ENCODE peak calls at places on chromosomes 5 and 9, in seven cellular contexts. One of them, this sample, is unnamed.

GRCh38 chr5:141701341-141702119 is 19.5 kb upstream of the ARAP3 start:
- DNase-seq in PC-3: no peak
- DNase-seq in cardiac muscle cell: no peak
- DNase-seq in HFFc6: no peak
- DNase-seq in GM13976: peak; percentile 61
- DNase-seq in HCT116: no peak
- DNase-seq in activated CD8-positive, alpha-beta T cell treated with anti-CD3 and anti-CD28 coated beads for 36 hours: peak; percentile 47
- DNase-seq in this sample: peak; percentile 54

GRCh38 chr5:97544279-97545077 is 361.4 kb upstream of the RIOK2 start:
- DNase-seq in HCT116: no peak
- DNase-seq in activated CD8-positive, alpha-beta T cell treated with anti-CD3 and anti-CD28 coated beads for 36 hours: no peak
- DNase-seq in PC-3: no peak
- DNase-seq in GM13976: no peak
- DNase-seq in cardiac muscle cell: no peak
- DNase-seq in HFFc6: no peak
- DNase-seq in this sample: no peak

GRCh38 chr5:55418994-55419991 is 111.5 kb downstream of the MTREX start:
- DNase-seq in cardiac muscle cell: peak; percentile 49
- DNase-seq in HFFc6: peak; percentile 63
- DNase-seq in PC-3: no peak
- DNase-seq in activated CD8-positive, alpha-beta T cell treated with anti-CD3 and anti-CD28 coated beads for 36 hours: no peak
- DNase-seq in GM13976: no peak
- DNase-seq in HCT116: no peak
- DNase-seq in this sample: no peak

GRCh38 chr5:43121565-43122484 is 1.1 kb downstream of the ZNF131 start:
- DNase-seq in PC-3: peak; percentile 46
- DNase-seq in cardiac muscle cell: peak; percentile 51
- DNase-seq in HCT116: no peak
- DNase-seq in GM13976: peak; percentile 41
- DNase-seq in HFFc6: peak; percentile 65
- DNase-seq in activated CD8-positive, alpha-beta T cell treated with anti-CD3 and anti-CD28 coated beads for 36 hours: peak; percentile 25
- DNase-seq in this sample: peak; percentile 32

GRCh38 chr5:148228392-148228984 is 9.8 kb upstream of the MARCOL start:
- DNase-seq in HFFc6: no peak
- DNase-seq in HCT116: no peak
- DNase-seq in GM13976: no peak
- DNase-seq in activated CD8-positive, alpha-beta T cell treated with anti-CD3 and anti-CD28 coated beads for 36 hours: no peak
- DNase-seq in PC-3: no peak
- DNase-seq in cardiac muscle cell: no peak
- DNase-seq in this sample: no peak

GRCh38 chr9:1208185-1208584 is 158.0 kb downstream of the DMRT2 start:
- DNase-seq in cardiac muscle cell: peak; percentile 31
- DNase-seq in PC-3: peak; percentile 38
- DNase-seq in HCT116: no peak
- DNase-seq in activated CD8-positive, alpha-beta T cell treated with anti-CD3 and anti-CD28 coated beads for 36 hours: no peak
- DNase-seq in GM13976: no peak
- DNase-seq in HFFc6: peak; percentile 65
- DNase-seq in this sample: no peak

GRCh38 chr5:169706758-169707450 is 69.8 kb downstream of the DOCK2 start:
- DNase-seq in cardiac muscle cell: peak; percentile 47
- DNase-seq in PC-3: peak; percentile 78
- DNase-seq in HCT116: no peak
- DNase-seq in GM13976: no peak
- DNase-seq in activated CD8-positive, alpha-beta T cell treated with anti-CD3 and anti-CD28 coated beads for 36 hours: peak; percentile 7
- DNase-seq in HFFc6: peak; percentile 83
- DNase-seq in this sample: no peak

GRCh38 chr9:21836437-21837161 is 34.2 kb downstream of the MTAP start:
- DNase-seq in activated CD8-positive, alpha-beta T cell treated with anti-CD3 and anti-CD28 coated beads for 36 hours: no peak
- DNase-seq in HCT116: peak; percentile 94
- DNase-seq in cardiac muscle cell: peak; percentile 95
- DNase-seq in PC-3: peak; percentile 97
- DNase-seq in GM13976: no peak
- DNase-seq in HFFc6: peak; percentile 99
- DNase-seq in this sample: no peak

GRCh38 chr5:1536298-1537165 is 12.8 kb upstream of the LPCAT1 start:
- DNase-seq in PC-3: no peak
- DNase-seq in HFFc6: peak; percentile 19
- DNase-seq in HCT116: no peak
- DNase-seq in GM13976: peak; percentile 79
- DNase-seq in activated CD8-positive, alpha-beta T cell treated with anti-CD3 and anti-CD28 coated beads for 36 hours: peak; percentile 88
- DNase-seq in cardiac muscle cell: peak; percentile 19
- DNase-seq in this sample: peak; percentile 82

GRCh38 chr9:90810686-90811085 is 9.1 kb downstream of the SYK start:
- DNase-seq in cardiac muscle cell: no peak
- DNase-seq in GM13976: no peak
- DNase-seq in HCT116: no peak
- DNase-seq in HFFc6: no peak
- DNase-seq in activated CD8-positive, alpha-beta T cell treated with anti-CD3 and anti-CD28 coated beads for 36 hours: no peak
- DNase-seq in PC-3: no peak
- DNase-seq in this sample: no peak

GRCh38 chr9:107750741-107751521 is 261.4 kb upstream of the KLF4 start:
- DNase-seq in HFFc6: peak; percentile 98
- DNase-seq in PC-3: peak; percentile 91
- DNase-seq in cardiac muscle cell: peak; percentile 98
- DNase-seq in activated CD8-positive, alpha-beta T cell treated with anti-CD3 and anti-CD28 coated beads for 36 hours: no peak
- DNase-seq in HCT116: peak; percentile 81
- DNase-seq in GM13976: no peak
- DNase-seq in this sample: no peak

GRCh38 chr5:151223447-151224264 is at the start of gene CCDC69:
- DNase-seq in activated CD8-positive, alpha-beta T cell treated with anti-CD3 and anti-CD28 coated beads for 36 hours: peak; percentile 75
- DNase-seq in cardiac muscle cell: peak; percentile 79
- DNase-seq in HFFc6: peak; percentile 48
- DNase-seq in GM13976: peak; percentile 85
- DNase-seq in PC-3: peak; percentile 77
- DNase-seq in HCT116: peak; percentile 53
- DNase-seq in this sample: peak; percentile 76

GRCh38 chr5:143985832-143986485 is 174.0 kb downstream of the HMHB1 start:
- DNase-seq in PC-3: peak; percentile 77
- DNase-seq in activated CD8-positive, alpha-beta T cell treated with anti-CD3 and anti-CD28 coated beads for 36 hours: no peak
- DNase-seq in GM13976: no peak
- DNase-seq in cardiac muscle cell: peak; percentile 51
- DNase-seq in HCT116: no peak
- DNase-seq in HFFc6: peak; percentile 87
- DNase-seq in this sample: no peak

GRCh38 chr9:17018001-17018491 is 116.8 kb upstream of the CNTLN start:
- DNase-seq in activated CD8-positive, alpha-beta T cell treated with anti-CD3 and anti-CD28 coated beads for 36 hours: no peak
- DNase-seq in cardiac muscle cell: peak; percentile 21
- DNase-seq in HCT116: no peak
- DNase-seq in PC-3: no peak
- DNase-seq in HFFc6: peak; percentile 88
- DNase-seq in GM13976: no peak
- DNase-seq in this sample: no peak

GRCh38 chr5:148937830-148938534 is 111.6 kb downstream of the ADRB2 start:
- DNase-seq in GM13976: no peak
- DNase-seq in HCT116: no peak
- DNase-seq in cardiac muscle cell: no peak
- DNase-seq in HFFc6: no peak
- DNase-seq in activated CD8-positive, alpha-beta T cell treated with anti-CD3 and anti-CD28 coated beads for 36 hours: no peak
- DNase-seq in PC-3: no peak
- DNase-seq in this sample: no peak

GRCh38 chr5:76175821-76176403 is 92.7 kb downstream of the SV2C start:
- DNase-seq in HCT116: no peak
- DNase-seq in HFFc6: no peak
- DNase-seq in PC-3: no peak
- DNase-seq in activated CD8-positive, alpha-beta T cell treated with anti-CD3 and anti-CD28 coated beads for 36 hours: peak; percentile 24
- DNase-seq in GM13976: peak; percentile 56
- DNase-seq in cardiac muscle cell: no peak
- DNase-seq in this sample: peak; percentile 60

GRCh38 chr5:71662381-71662780 is 56.7 kb upstream of the CARTPT start:
- DNase-seq in activated CD8-positive, alpha-beta T cell treated with anti-CD3 and anti-CD28 coated beads for 36 hours: no peak
- DNase-seq in cardiac muscle cell: no peak
- DNase-seq in GM13976: no peak
- DNase-seq in HFFc6: no peak
- DNase-seq in PC-3: no peak
- DNase-seq in HCT116: no peak
- DNase-seq in this sample: no peak

GRCh38 chr5:71663570-71663969 is 55.5 kb upstream of the CARTPT start:
- DNase-seq in HCT116: peak; percentile 8
- DNase-seq in GM13976: no peak
- DNase-seq in HFFc6: no peak
- DNase-seq in PC-3: no peak
- DNase-seq in activated CD8-positive, alpha-beta T cell treated with anti-CD3 and anti-CD28 coated beads for 36 hours: no peak
- DNase-seq in cardiac muscle cell: no peak
- DNase-seq in this sample: no peak

GRCh38 chr5:71653119-71653518 is 66.0 kb upstream of the CARTPT start:
- DNase-seq in HCT116: no peak
- DNase-seq in PC-3: no peak
- DNase-seq in HFFc6: no peak
- DNase-seq in activated CD8-positive, alpha-beta T cell treated with anti-CD3 and anti-CD28 coated beads for 36 hours: no peak
- DNase-seq in GM13976: no peak
- DNase-seq in cardiac muscle cell: peak; percentile 51
- DNase-seq in this sample: no peak

GRCh38 chr5:71663166-71663565 is 55.9 kb upstream of the CARTPT start:
- DNase-seq in activated CD8-positive, alpha-beta T cell treated with anti-CD3 and anti-CD28 coated beads for 36 hours: no peak
- DNase-seq in PC-3: peak; percentile 7
- DNase-seq in HCT116: no peak
- DNase-seq in GM13976: no peak
- DNase-seq in HFFc6: no peak
- DNase-seq in cardiac muscle cell: no peak
- DNase-seq in this sample: no peak

DNA sequence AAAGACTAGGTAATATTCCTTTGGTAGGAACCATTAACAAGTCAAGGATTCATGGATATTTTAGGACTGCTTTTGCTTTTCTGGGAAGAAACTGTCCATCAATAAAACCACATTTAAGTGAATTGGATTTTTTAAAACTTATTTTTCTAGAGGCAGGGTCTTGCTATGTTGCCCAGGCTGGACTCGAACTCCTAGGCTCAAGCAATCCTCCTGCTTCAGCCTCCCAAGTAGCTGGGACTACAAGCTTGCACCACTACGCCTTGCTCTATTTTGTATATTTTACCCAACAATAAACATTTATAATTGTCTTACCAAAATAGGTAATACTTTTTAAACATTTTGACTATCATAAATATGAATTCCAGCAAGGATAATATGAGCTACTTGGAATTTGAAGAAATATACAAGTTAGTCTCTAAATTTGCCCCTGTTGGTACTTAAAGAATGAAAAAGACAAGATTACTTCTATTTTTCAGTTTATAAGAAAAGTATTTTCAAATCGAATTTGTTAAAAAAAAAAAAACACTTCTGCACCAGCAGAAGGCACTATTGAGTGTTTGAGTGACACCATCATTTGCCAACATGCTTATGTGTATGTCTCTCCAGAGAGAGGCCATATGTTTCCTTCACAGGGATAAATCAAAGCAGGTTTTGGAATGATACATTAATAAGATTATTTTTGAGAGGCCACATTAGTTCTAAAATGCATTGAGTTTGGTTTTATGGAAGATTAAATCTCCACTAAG is 60.0 kb upstream of the CARTPT start:
- DNase-seq in HCT116: no peak
- DNase-seq in cardiac muscle cell: peak; percentile 11
- DNase-seq in PC-3: no peak
- DNase-seq in GM13976: no peak
- DNase-seq in HFFc6: no peak
- DNase-seq in activated CD8-positive, alpha-beta T cell treated with anti-CD3 and anti-CD28 coated beads for 36 hours: no peak
- DNase-seq in this sample: no peak
- TF ChIP-seq CTCF in HCT116: peak; percentile 4
- TF ChIP-seq CTCF in cardiac muscle cell: peak; percentile 17
- TF ChIP-seq CTCF in PC-3: no peak
- TF ChIP-seq CTCF in GM13976: peak; percentile 5
- TF ChIP-seq CTCF in HFFc6: peak; percentile 57
- TF ChIP-seq CTCF in activated CD8-positive, alpha-beta T cell treated with anti-CD3 and anti-CD28 coated beads for 36 hours: peak; percentile 46
- TF ChIP-seq CTCF in this sample: no peak

GRCh38 chr5:44809215-44809955 is 638 bp downstream of the MRPS30 start:
- DNase-seq in GM13976: peak; percentile 47
- DNase-seq in cardiac muscle cell: peak; percentile 60
- DNase-seq in PC-3: peak; percentile 75
- DNase-seq in activated CD8-positive, alpha-beta T cell treated with anti-CD3 and anti-CD28 coated beads for 36 hours: peak; percentile 81
- DNase-seq in HCT116: peak; percentile 24
- DNase-seq in HFFc6: peak; percentile 63
- DNase-seq in this sample: peak; percentile 42
- TF ChIP-seq CTCF in GM13976: no peak
- TF ChIP-seq CTCF in cardiac muscle cell: no peak
- TF ChIP-seq CTCF in PC-3: no peak
- TF ChIP-seq CTCF in activated CD8-positive, alpha-beta T cell treated with anti-CD3 and anti-CD28 coated beads for 36 hours: no peak
- TF ChIP-seq CTCF in HCT116: no peak
- TF ChIP-seq CTCF in HFFc6: no peak
- TF ChIP-seq CTCF in this sample: no peak

GRCh38 chr5:153905214-153905613 is 133.5 kb downstream of the FAM114A2 start:
- DNase-seq in PC-3: no peak
- DNase-seq in HCT116: no peak
- DNase-seq in GM13976: no peak
- DNase-seq in cardiac muscle cell: no peak
- DNase-seq in HFFc6: no peak
- DNase-seq in activated CD8-positive, alpha-beta T cell treated with anti-CD3 and anti-CD28 coated beads for 36 hours: no peak
- DNase-seq in this sample: no peak
- TF ChIP-seq CTCF in PC-3: no peak
- TF ChIP-seq CTCF in HCT116: no peak
- TF ChIP-seq CTCF in GM13976: no peak
- TF ChIP-seq CTCF in cardiac muscle cell: no peak
- TF ChIP-seq CTCF in HFFc6: no peak
- TF ChIP-seq CTCF in activated CD8-positive, alpha-beta T cell treated with anti-CD3 and anti-CD28 coated beads for 36 hours: no peak
- TF ChIP-seq CTCF in this sample: no peak

GRCh38 chr5:60685700-60686099 is 14.3 kb downstream of the DEPDC1B start:
- DNase-seq in PC-3: no peak
- DNase-seq in GM13976: no peak
- DNase-seq in HFFc6: no peak
- DNase-seq in cardiac muscle cell: no peak
- DNase-seq in HCT116: no peak
- DNase-seq in activated CD8-positive, alpha-beta T cell treated with anti-CD3 and anti-CD28 coated beads for 36 hours: no peak
- DNase-seq in this sample: no peak

GRCh38 chr5:60685028-60685427 is 14.9 kb downstream of the DEPDC1B start:
- DNase-seq in GM13976: no peak
- DNase-seq in activated CD8-positive, alpha-beta T cell treated with anti-CD3 and anti-CD28 coated beads for 36 hours: no peak
- DNase-seq in PC-3: no peak
- DNase-seq in HCT116: no peak
- DNase-seq in HFFc6: no peak
- DNase-seq in cardiac muscle cell: no peak
- DNase-seq in this sample: no peak

GRCh38 chr5:60687927-60688720 is 11.8 kb downstream of the DEPDC1B start:
- DNase-seq in cardiac muscle cell: peak; percentile 69
- DNase-seq in HFFc6: peak; percentile 55
- DNase-seq in HCT116: no peak
- DNase-seq in GM13976: peak; percentile 30
- DNase-seq in activated CD8-positive, alpha-beta T cell treated with anti-CD3 and anti-CD28 coated beads for 36 hours: peak; percentile 8
- DNase-seq in PC-3: peak; percentile 39
- DNase-seq in this sample: peak; percentile 34

GRCh38 chr5:60686164-60686563 is 13.8 kb downstream of the DEPDC1B start:
- DNase-seq in activated CD8-positive, alpha-beta T cell treated with anti-CD3 and anti-CD28 coated beads for 36 hours: no peak
- DNase-seq in cardiac muscle cell: no peak
- DNase-seq in HFFc6: no peak
- DNase-seq in PC-3: no peak
- DNase-seq in GM13976: no peak
- DNase-seq in HCT116: no peak
- DNase-seq in this sample: no peak

GRCh38 chr5:60688980-60689379 is 11.0 kb downstream of the DEPDC1B start:
- DNase-seq in activated CD8-positive, alpha-beta T cell treated with anti-CD3 and anti-CD28 coated beads for 36 hours: no peak
- DNase-seq in GM13976: no peak
- DNase-seq in HFFc6: no peak
- DNase-seq in PC-3: no peak
- DNase-seq in cardiac muscle cell: no peak
- DNase-seq in HCT116: no peak
- DNase-seq in this sample: no peak
- TF ChIP-seq CTCF in activated CD8-positive, alpha-beta T cell treated with anti-CD3 and anti-CD28 coated beads for 36 hours: no peak
- TF ChIP-seq CTCF in GM13976: no peak
- TF ChIP-seq CTCF in HFFc6: no peak
- TF ChIP-seq CTCF in PC-3: no peak
- TF ChIP-seq CTCF in cardiac muscle cell: no peak
- TF ChIP-seq CTCF in HCT116: peak; percentile 9
- TF ChIP-seq CTCF in this sample: no peak

This sample was measured in GM10248.